ENCODE peak calls at places on chromosomes 6 and 20, in ten cellular contexts. F, T, O, Z, U, W, P, E, V and M are unnamed samples.

GRCh38 chr6:20160541-20161283 is 51.6 kb downstream of the MBOAT1 start:
- DNase-seq in P (no peak), E (no peak), Z (no peak), W (no peak), F (no peak), O (no peak), U (no peak), T (no peak), V (no peak), M (no peak)

GRCh38 chr20:44001667-44002596 is 87.3 kb downstream of the TOX2 start:
- DNase-seq in V (no peak), T (no peak), U (no peak), F (no peak), Z (no peak), P (no peak), W (no peak), O (no peak), E (no peak), M (no peak)

GRCh38 chr6:37083243-37084138 is 78.0 kb downstream of the FGD2 start:
- DNase-seq in O (no peak), T (no peak), U (peak), Z (peak), V (no peak), P (peak), E (peak), F (no peak), W (peak), M (no peak)

GRCh38 chr6:138485586-138486248 is 13.6 kb downstream of the NHSL1 start:
- DNase-seq in T (no peak), W (peak), F (no peak), E (peak), O (no peak), U (no peak), Z (no peak), P (no peak), V (no peak), M (no peak)

GRCh38 chr6:21455071-21455470 is 138.5 kb upstream of the SOX4 start:
- DNase-seq in F (no peak), P (no peak), U (peak), W (no peak), T (no peak), E (no peak), O (no peak), Z (no peak), V (no peak), M (no peak)

GRCh38 chr6:21953831-21954801 is 342.7 kb downstream of the PRL start:
- DNase-seq in F (no peak), V (no peak), Z (peak), W (peak), P (peak), E (peak), U (peak), O (no peak), T (no peak), M (no peak)

GRCh38 chr6:31158140-31158862 is at the start of gene TCF19:
- DNase-seq in F (peak), E (peak), T (peak), V (peak), O (peak), U (peak), W (peak), P (peak), Z (peak), M (peak)

GRCh38 chr20:19233025-19233794 is 20.8 kb downstream of the SLC24A3 start:
- DNase-seq in F (no peak), Z (no peak), O (no peak), T (no peak), P (no peak), V (no peak), E (no peak), U (no peak), W (no peak), M (no peak)